ENCODE peak calls at places on chromosomes 5 and 9, in seven cellular contexts. S, K, G, Y, X, L and J are unnamed samples.

GRCh38 chr5:16625116-16625515 is 8.3 kb upstream of the RETREG1 start:
- DNase-seq in K (no peak), L (no peak), Y (no peak), S (no peak), X (no peak), G (no peak), J (no peak)

GRCh38 chr5:112174959-112175594 is 244.0 kb downstream of the EPB41L4A start:
- DNase-seq in Y (peak; percentile 40), K (no peak), S (peak; percentile 61), L (no peak), X (peak; percentile 49), G (peak; percentile 80), J (no peak)

GRCh38 chr5:151463137-151464029 is 16.0 kb downstream of the SLC36A1 start:
- DNase-seq in K (no peak), L (no peak), X (no peak), Y (no peak), S (no peak), G (no peak), J (no peak)

GRCh38 chr5:158860706-158861105 is 239.0 kb downstream of the EBF1 start:
- DNase-seq in K (no peak), G (no peak), L (no peak), X (no peak), Y (no peak), S (no peak), J (no peak)

GRCh38 chr5:9419794-9420193 is 126.1 kb downstream of the SEMA5A start:
- DNase-seq in K (no peak), S (no peak), G (no peak), L (no peak), X (no peak), Y (no peak), J (no peak)

GRCh38 chr9:81687521-81688261 is 1.7 kb downstream of the TLE1 start:
- DNase-seq in S (no peak), L (peak; percentile 56), X (no peak), Y (peak; percentile 51), G (peak; percentile 59), K (peak; percentile 33), J (no peak)

GRCh38 chr5:172820046-172820767 is 13.8 kb upstream of the ERGIC1 start:
- DNase-seq in Y (peak; percentile 66), X (peak; percentile 55), S (peak; percentile 7), L (peak; percentile 73), G (no peak), K (no peak), J (no peak)

GRCh38 chr5:174065528-174066189 is 20.2 kb downstream of the NSG2 start:
- DNase-seq in S (no peak), X (no peak), K (no peak), G (no peak), L (no peak), Y (no peak), J (no peak)

GRCh38 chr9:137313956-137314560 is 12.0 kb upstream of the NRARP start:
- DNase-seq in G (no peak), L (peak; percentile 44), K (peak; percentile 17), Y (no peak), X (no peak), S (no peak), J (no peak)

GRCh38 chr9:94108584-94108983 is 24.3 kb downstream of the PTPDC1 start:
- DNase-seq in L (no peak), G (no peak), X (peak; percentile 41), S (no peak), K (peak; percentile 40), Y (peak; percentile 31), J (no peak)

GRCh38 chr5:166428264-166428663 is 1863.2 kb upstream of the WWC1 start:
- DNase-seq in S (no peak), G (no peak), Y (no peak), X (no peak), K (no peak), L (no peak), J (no peak)

GRCh38 chr9:24594234-24594850 is 48.6 kb upstream of the IZUMO3 start:
- DNase-seq in G (no peak), K (no peak), S (no peak), Y (no peak), L (no peak), X (no peak), J (no peak)

GRCh38 chr5:146388418-146388817 is 49.8 kb downstream of the POU4F3 start:
- DNase-seq in S (no peak), L (no peak), K (no peak), X (no peak), G (peak; percentile 43), Y (no peak), J (no peak)

GRCh38 chr5:151617841-151618710 is 26.9 kb upstream of the FAT2 start:
- DNase-seq in K (no peak), Y (no peak), L (no peak), G (no peak), X (no peak), S (peak; percentile 7), J (no peak)

GRCh38 chr5:159040181-159040580 is 59.5 kb downstream of the EBF1 start:
- DNase-seq in X (no peak), G (no peak), Y (no peak), L (no peak), K (no peak), S (no peak), J (no peak)

GRCh38 chr5:116361171-116361967 is 213.3 kb downstream of the SEMA6A start:
- DNase-seq in S (no peak), K (peak; percentile 62), L (no peak), X (peak; percentile 31), G (peak; percentile 25), Y (peak; percentile 62), J (no peak)

GRCh38 chr9:82106536-82106935 is 118.0 kb downstream of the SPATA31D1 start:
- DNase-seq in X (no peak), Y (no peak), K (no peak), G (peak; percentile 15), L (no peak), S (no peak), J (no peak)

GRCh38 chr5:7868773-7869473 is at the start of the genes FASTKD3 and MTRR:
- DNase-seq in G (peak; percentile 98), L (peak; percentile 92), S (peak; percentile 86), X (peak; percentile 93), Y (peak; percentile 93), K (peak; percentile 94), J (peak; percentile 84)

GRCh38 chr5:142627371-142628217 is 58.3 kb downstream of the FGF1 start:
- DNase-seq in Y (no peak), K (no peak), L (no peak), G (no peak), S (no peak), X (no peak), J (no peak)

GRCh38 chr5:111143910-111144309 is 51.8 kb downstream of the WDR36 start:
- DNase-seq in X (peak; percentile 86), K (peak; percentile 74), S (no peak), G (peak; percentile 73), L (no peak), Y (peak; percentile 76), J (no peak)

GRCh38 chr5:10485142-10485795 is 43.6 kb downstream of the ROPN1L start:
- DNase-seq in S (peak; percentile 18), G (peak; percentile 97), X (peak; percentile 96), Y (peak; percentile 63), L (no peak), K (peak; percentile 65), J (no peak)

GRCh38 chr5:135251099-135251498 is 147.9 kb downstream of the MACROH2A1 start:
- DNase-seq in K (no peak), Y (no peak), S (no peak), X (no peak), L (no peak), G (no peak), J (no peak)

GRCh38 chr5:74122175-74122574 is 496.2 kb downstream of the ARHGEF28 start:
- DNase-seq in X (no peak), S (no peak), K (no peak), G (no peak), Y (no peak), L (no peak), J (no peak)

GRCh38 chr9:136011703-136012496 is 50.7 kb upstream of the UBAC1 start:
- DNase-seq in L (no peak), K (peak; percentile 90), G (peak; percentile 78), S (no peak), Y (peak; percentile 89), X (peak; percentile 89), J (peak; percentile 3)

GRCh38 chr5:119301947-119302346 is 53.9 kb upstream of the TNFAIP8 start:
- DNase-seq in S (no peak), X (peak; percentile 39), G (no peak), L (no peak), K (no peak), Y (no peak), J (no peak)
- H3K9me3 ChIP-seq in S (no peaks in the 10 kb centered on the region), X (no peaks in the 10 kb centered on the region), G (no peaks in the 10 kb centered on the region), L (no peaks in the 10 kb centered on the region), K (no peaks in the 10 kb centered on the region), Y (no peaks in the 10 kb centered on the region), J (no peaks in the 10 kb centered on the region)

DNA sequence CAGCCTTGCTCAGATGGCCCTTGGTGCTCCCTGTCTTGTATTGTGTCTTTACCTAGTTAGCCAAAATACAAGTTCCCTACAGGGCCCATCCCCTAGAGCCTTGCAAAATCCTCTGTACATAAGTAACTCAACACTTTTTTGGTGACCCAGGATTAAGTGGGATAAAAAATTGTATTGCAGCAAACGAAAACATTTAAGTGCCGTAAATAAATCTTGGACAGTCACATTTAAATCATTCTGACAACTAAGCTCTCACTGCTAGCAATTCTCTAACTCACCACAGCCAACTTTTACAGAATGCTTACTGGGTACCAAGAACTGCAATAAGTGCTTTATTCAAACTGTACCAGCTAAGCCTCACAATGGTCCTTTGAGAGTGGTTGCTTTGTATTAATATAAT is 56.6 kb downstream of the GNAQ start:
- DNase-seq in S (no peak), X (no peak), K (no peak), G (peak; percentile 36), L (no peak), Y (no peak), J (no peak)
- H3K9me3 ChIP-seq in S (no peaks in the 10 kb centered on the region), X (no peaks in the 10 kb centered on the region), K (no peaks in the 10 kb centered on the region), G (no peaks in the 10 kb centered on the region), L (no peaks in the 10 kb centered on the region), Y (no peaks in the 10 kb centered on the region), J (no peaks in the 10 kb centered on the region)

GRCh38 chr5:56803894-56804293 is 11.5 kb upstream of the MAP3K1 start:
- DNase-seq in X (no peak), K (no peak), S (no peak), G (no peak), L (no peak), Y (no peak), J (no peak)

GRCh38 chr5:56802235-56802634 is 13.1 kb upstream of the MAP3K1 start:
- DNase-seq in K (no peak), S (no peak), L (no peak), X (no peak), G (no peak), Y (no peak), J (no peak)

GRCh38 chr5:56798521-56798920 is 16.8 kb upstream of the MAP3K1 start:
- DNase-seq in G (no peak), K (no peak), X (no peak), S (no peak), L (no peak), Y (no peak), J (no peak)

DNA sequence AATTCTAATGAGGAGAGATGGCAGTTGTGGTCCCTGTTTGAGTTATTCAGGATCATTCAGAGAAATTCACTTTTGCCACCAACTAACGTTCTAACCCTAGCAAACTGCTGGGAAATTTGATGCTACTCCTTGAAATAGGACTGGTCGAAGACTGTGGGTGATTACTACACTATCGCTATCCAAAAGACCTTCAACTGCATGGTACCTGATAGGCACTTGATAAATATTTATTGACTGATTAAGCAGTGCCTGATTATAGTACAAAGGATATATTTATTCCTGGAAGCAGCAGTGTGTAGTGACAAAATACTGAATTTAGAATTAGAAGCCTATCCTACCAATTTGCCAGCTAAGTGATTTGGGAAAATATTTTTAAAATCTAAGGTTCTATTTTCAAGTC is 14.1 kb upstream of the MAP3K1 start:
- DNase-seq in X (no peak), L (no peak), Y (no peak), K (no peak), G (no peak), S (no peak), J (no peak)
- H3K9me3 ChIP-seq in X (no peaks in the 10 kb centered on the region), L (no peaks in the 10 kb centered on the region), Y (no peaks in the 10 kb centered on the region), K (no peaks in the 10 kb centered on the region), G (no peaks in the 10 kb centered on the region), S (no peaks in the 10 kb centered on the region), J (no peaks in the 10 kb centered on the region)

GRCh38 chr5:2378976-2379375 is 372.5 kb downstream of the IRX2 start:
- DNase-seq in K (no peak), L (no peak), S (no peak), G (no peak), Y (no peak), X (no peak), J (no peak)
- H3K9me3 ChIP-seq in K (no peaks in the 10 kb centered on the region), L (no peaks in the 10 kb centered on the region), S (no peaks in the 10 kb centered on the region), G (no peaks in the 10 kb centered on the region), Y (no peaks in the 10 kb centered on the region), X (no peaks in the 10 kb centered on the region), J (no peaks in the 10 kb centered on the region)